ENCODE peak calls at places on chromosomes 5 and 9, in five cellular contexts. S is ascending aorta, G is HCT116, Q is neuronal stem cell, D is right cardiac atrium. P is an unnamed sample. For H3K4me1, the result is how much of the 10 kb centered on the place peaks cover.

GRCh38 chr5:65482727-65483473 is 1.2 kb upstream of the ADAMTS6 start:
- DNase-seq in D (no peak), S (no peak), G (no peak), Q (no peak), P (no peak)

GRCh38 chr5:44619875-44620610 is 188.7 kb upstream of the MRPS30 start:
- DNase-seq in S (no peak), G (no peak), Q (no peak), D (no peak), P (no peak)

GRCh38 chr9:100724932-100725331 is 147.1 kb downstream of the CAVIN4 start:
- DNase-seq in Q (no peak), D (no peak), S (no peak), G (no peak), P (no peak)

GRCh38 chr5:177086918-177087706 is 397 bp downstream of the FGFR4 start:
- DNase-seq in G (peak), S (no peak), Q (peak), D (no peak), P (peak)

GRCh38 chr5:43874772-43875171 is 271.8 kb downstream of the NNT start:
- DNase-seq in G (no peak), S (no peak), Q (no peak), D (peak), P (no peak)

GRCh38 chr9:17116400-17116837 is 18.4 kb upstream of the CNTLN start:
- DNase-seq in G (peak), Q (peak), D (no peak), S (no peak), P (no peak)

GRCh38 chr5:167152561-167152960 is 1138.9 kb upstream of the WWC1 start:
- DNase-seq in S (no peak), D (no peak), Q (no peak), G (no peak), P (no peak)

GRCh38 chr9:37324691-37325490 is 97.6 kb upstream of the GRHPR start:
- DNase-seq in G (no peak), S (no peak), Q (peak), D (no peak), P (no peak)

GRCh38 chr9:126854734-126855133 is 5.7 kb upstream of the ZBTB34 start:
- DNase-seq in D (no peak), S (no peak), Q (no peak), G (no peak), P (no peak)

GRCh38 chr5:11797132-11797531 is 107.1 kb downstream of the CTNND2 start:
- DNase-seq in G (no peak), Q (no peak), D (peak), S (no peak), P (no peak)

GRCh38 chr5:151805414-151806225 is 33.9 kb downstream of the G3BP1 start:
- DNase-seq in D (no peak), S (no peak), Q (no peak), G (no peak), P (no peak)

GRCh38 chr5:176822426-176823075 is 12.2 kb downstream of the UNC5A start:
- DNase-seq in G (peak), Q (no peak), S (no peak), D (no peak), P (no peak)

GRCh38 chr5:140295414-140295813 is 7.5 kb downstream of the PFDN1 start:
- DNase-seq in G (no peak), Q (no peak), D (no peak), S (peak), P (no peak)

GRCh38 chr9:136389396-136389795 is 10.6 kb downstream of the SNAPC4 start:
- DNase-seq in S (no peak), G (no peak), Q (no peak), D (peak), P (no peak)

GRCh38 chr5:177505075-177505474 is 4.6 kb downstream of the DOK3 start:
- DNase-seq in D (peak), G (no peak), Q (no peak), S (no peak), P (no peak)

GRCh38 chr9:36878161-36878560 is 155.9 kb downstream of the PAX5 start:
- DNase-seq in D (no peak), Q (no peak), G (no peak), S (no peak), P (no peak)

GRCh38 chr9:127344373-127344995 is 52.5 kb upstream of the SLC2A8 start:
- DNase-seq in D (no peak), S (no peak), G (no peak), Q (no peak), P (no peak)

GRCh38 chr5:119166026-119166425 is 95.1 kb downstream of the DMXL1 start:
- DNase-seq in Q (no peak), S (no peak), D (no peak), G (no peak), P (no peak)

GRCh38 chr5:157903117-157903450 is 44.1 kb upstream of the CLINT1 start:
- DNase-seq in S (no peak), Q (no peak), D (no peak), G (no peak), P (no peak)

GRCh38 chr5:147819371-147819770 is 12.1 kb downstream of the SPINK1 start:
- DNase-seq in D (no peak), S (no peak), Q (no peak), G (no peak), P (no peak)

GRCh38 chr5:115258001-115258400 is 4.7 kb downstream of the PGGT1B start:
- DNase-seq in Q (no peak), D (no peak), S (no peak), G (no peak), P (no peak)

GRCh38 chr9:109453210-109453842 is 44.8 kb downstream of the PTPN3 start:
- DNase-seq in D (no peak), S (no peak), G (no peak), Q (no peak), P (no peak)

GRCh38 chr5:143142596-143143435 is 260.7 kb downstream of the NR3C1 start:
- DNase-seq in Q (no peak), D (peak), S (peak), G (no peak), P (no peak)

GRCh38 chr9:78788101-78788500 is 491.2 kb downstream of the PSAT1 start:
- DNase-seq in Q (no peak), D (no peak), G (no peak), S (no peak), P (no peak)

GRCh38 chr5:2201011-2201410 is 318.3 kb upstream of the IRX4 start:
- DNase-seq in Q (no peak), S (no peak), G (no peak), D (no peak), P (no peak)

GRCh38 chr9:37747271-37747753 is 6.3 kb upstream of the TRMT10B start:
- DNase-seq in G (peak), D (peak), S (no peak), Q (peak), P (peak)

GRCh38 chr9:128190516-128191405 is 611 bp downstream of the CIZ1 start:
- DNase-seq in D (peak), Q (no peak), S (no peak), G (no peak), P (no peak)

GRCh38 chr5:3604501-3604900 is 8.9 kb downstream of the IRX1 start:
- DNase-seq in S (no peak), Q (no peak), D (no peak), G (no peak), P (no peak)

GRCh38 chr5:173944512-173944911 is 44.5 kb upstream of the C5orf47 start:
- DNase-seq in D (peak), G (no peak), Q (no peak), S (no peak), P (no peak)

GRCh38 chr9:19252174-19252884 is 21.8 kb downstream of the DENND4C start:
- DNase-seq in G (no peak), Q (no peak), S (no peak), D (no peak), P (no peak)

GRCh38 chr9:70056545-70056944 is 12.9 kb downstream of the MAMDC2 start:
- DNase-seq in S (no peak), Q (no peak), D (no peak), G (no peak), P (no peak)

GRCh38 chr9:2106666-2107065 is 91.5 kb downstream of the SMARCA2 start:
- DNase-seq in D (no peak), G (no peak), Q (no peak), S (no peak), P (no peak)

GRCh38 chr9:2096376-2096970 is 81.3 kb downstream of the SMARCA2 start:
- DNase-seq in D (no peak), S (no peak), Q (no peak), G (no peak), P (no peak)

GRCh38 chr9:2101524-2101923 is 86.4 kb downstream of the SMARCA2 start:
- DNase-seq in D (no peak), Q (no peak), S (no peak), G (no peak), P (no peak)
- H3K4me1 ChIP-seq in D (under half), Q (under half), S (under half), G (under half), P (under half)

DNA sequence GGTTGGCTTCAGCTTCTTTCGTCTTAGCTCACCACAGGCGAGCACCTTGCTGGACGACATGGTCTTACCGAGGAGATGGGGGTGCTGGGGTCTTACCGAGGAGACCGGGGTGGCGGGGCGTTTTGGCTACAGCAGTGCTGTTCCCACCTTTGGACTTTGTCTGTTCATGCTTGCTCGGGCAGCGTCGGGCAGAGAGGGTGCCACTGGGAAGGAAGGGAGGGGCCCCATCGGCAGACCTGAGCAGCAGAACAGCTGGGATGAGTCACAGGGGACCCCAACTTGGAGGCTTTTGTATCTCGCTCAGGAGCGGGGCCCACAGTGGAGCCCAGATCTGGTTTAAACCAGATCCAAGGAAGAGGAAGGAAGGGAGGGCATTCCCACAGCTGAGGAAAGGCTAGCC is 106.0 kb upstream of the CACNA1B start:
- DNase-seq in D (no peak), G (no peak), S (no peak), Q (no peak), P (no peak)
- H3K27ac ChIP-seq in D (no peak), G (no peak), S (no peak), Q (no peak), P (no peak)

GRCh38 chr9:131603711-131604439 is 58.6 kb downstream of the PRRT1B start:
- DNase-seq in G (no peak), Q (no peak), D (peak), S (no peak), P (no peak)

GRCh38 chr9:131601683-131602181 is 56.4 kb downstream of the PRRT1B start:
- DNase-seq in D (peak), S (no peak), Q (no peak), G (no peak), P (no peak)

GRCh38 chr9:131605770-131606590 is 60.7 kb downstream of the PRRT1B start:
- DNase-seq in D (peak), Q (no peak), G (no peak), S (no peak), P (no peak)

GRCh38 chr9:131606896-131607567 is 61.7 kb downstream of the PRRT1B start:
- DNase-seq in S (no peak), Q (no peak), G (no peak), D (peak), P (no peak)

GRCh38 chr9:131603199-131603598 is 57.9 kb downstream of the PRRT1B start:
- DNase-seq in Q (no peak), G (no peak), S (no peak), D (no peak), P (no peak)
- H3K4me1 ChIP-seq in Q (under half), G (under half), S (under half), D (under half), P (under half)

GRCh38 chr9:133535285-133535877 is 877 bp downstream of the ADAMTSL2 start:
- DNase-seq in D (no peak), S (no peak), Q (no peak), G (no peak), P (no peak)

GRCh38 chr9:133533878-133534277 is 626 bp upstream of the ADAMTSL2 start:
- DNase-seq in S (no peak), G (no peak), Q (no peak), D (peak), P (no peak)

GRCh38 chr9:133536080-133536479 is 1.6 kb downstream of the ADAMTSL2 start:
- DNase-seq in Q (no peak), D (peak), S (no peak), G (no peak), P (no peak)

GRCh38 chr9:133532937-133533668 is 1.4 kb upstream of the ADAMTSL2 start:
- DNase-seq in G (peak), Q (peak), S (peak), D (peak), P (peak)

GRCh38 chr9:133534346-133535284 is at the start of gene ADAMTSL2:
- DNase-seq in Q (peak), D (peak), G (no peak), S (peak), P (no peak)
- H3K27ac ChIP-seq in Q (no peak), D (peak), G (no peak), S (peak), P (no peak)